ENCODE peak calls at places on chromosomes 11 and 22, in six cellular contexts. I is neuronal stem cell, X is mesendoderm, K is H9, J is mesenchymal stem cell, N is H1. S is an unnamed sample.

GRCh38 chr22:37237371-37238268 is 6.4 kb downstream of the RAC2 start:
- DNase-seq in J (peak; percentile 70), N (no peak), K (no peak), X (peak; percentile 80), I (no peak), S (peak; percentile 41)

GRCh38 chr11:74683279-74683871 is 47.9 kb downstream of the CHRDL2 start:
- DNase-seq in I (peak; percentile 26), J (no peak), N (peak; percentile 75), K (no peak), X (peak; percentile 17), S (no peak)

GRCh38 chr11:66183581-66184048 is 84.8 kb upstream of the RAB1B start:
- DNase-seq in X (peak; percentile 88), J (peak; percentile 47), K (no peak), I (no peak), N (no peak), S (no peak)

GRCh38 chr11:121886005-121886739 is 229.8 kb downstream of the BLID start:
- DNase-seq in K (no peak), X (no peak), N (no peak), I (no peak), J (no peak), S (no peak)

GRCh38 chr11:35387341-35387982 is 31.9 kb downstream of the SLC1A2 start:
- DNase-seq in I (no peak), J (no peak), N (no peak), K (no peak), X (no peak), S (peak; percentile 53)

GRCh38 chr11:75013051-75013450 is 24.3 kb downstream of the NEU3 start:
- DNase-seq in I (no peak), J (peak; percentile 18), K (no peak), N (no peak), X (peak; percentile 25), S (peak; percentile 45)

GRCh38 chr22:16957781-16958180 is 50.2 kb downstream of the GAB4 start:
- DNase-seq in K (peak; percentile 17), I (no peak), J (no peak), N (peak; percentile 14), X (no peak), S (no peak)

GRCh38 chr11:67321313-67321871 is 18.1 kb downstream of the SSH3 start:
- DNase-seq in J (no peak), X (no peak), I (no peak), N (no peak), K (no peak), S (no peak)

GRCh38 chr11:73800407-73800806 is 12.7 kb downstream of the MRPL48 start:
- DNase-seq in I (no peak), J (no peak), N (no peak), X (no peak), K (no peak), S (no peak)

GRCh38 chr11:43360361-43361032 is 1.8 kb downstream of the TTC17 start:
- DNase-seq in I (no peak), J (peak; percentile 33), X (no peak), K (no peak), N (no peak), S (peak; percentile 42)

GRCh38 chr11:71185411-71185810 is 67.0 kb downstream of the SHANK2 start:
- DNase-seq in N (no peak), I (no peak), X (no peak), K (peak; percentile 4), J (no peak), S (no peak)

GRCh38 chr11:130168105-130168504 is 8.5 kb downstream of the ST14 start:
- DNase-seq in N (no peak), J (no peak), K (no peak), X (no peak), I (no peak), S (peak; percentile 88)

GRCh38 chr11:102361100-102362021 is 14.3 kb downstream of the BIRC2 start:
- DNase-seq in K (no peak), X (no peak), I (no peak), J (peak; percentile 52), N (no peak), S (peak; percentile 17)

GRCh38 chr11:75276696-75277095 is 36.1 kb downstream of the TPBGL start:
- DNase-seq in I (no peak), K (peak; percentile 27), J (no peak), N (no peak), X (no peak), S (no peak)

GRCh38 chr22:36077261-36077660 is 48.6 kb upstream of the RBFOX2 start:
- DNase-seq in J (no peak), X (no peak), N (no peak), I (no peak), K (no peak), S (peak; percentile 29)

GRCh38 chr11:126573325-126574076 is 218.0 kb downstream of the ST3GAL4 start:
- DNase-seq in X (peak; percentile 52), K (peak; percentile 59), N (no peak), J (no peak), I (no peak), S (no peak)

GRCh38 chr11:15976433-15977045 is 379.8 kb downstream of the SOX6 start:
- DNase-seq in X (no peak), J (peak; percentile 28), N (no peak), K (no peak), I (no peak), S (peak; percentile 74)

GRCh38 chr11:46493786-46494185 is 100.0 kb downstream of the AMBRA1 start:
- DNase-seq in N (no peak), X (no peak), I (no peak), K (no peak), J (no peak), S (no peak)

GRCh38 chr11:131760191-131760951 is 390.0 kb downstream of the NTM start:
- DNase-seq in N (peak; percentile 63), I (no peak), K (peak; percentile 75), J (no peak), X (peak; percentile 66), S (peak; percentile 95)

GRCh38 chr11:45266693-45267451 is 19.3 kb downstream of the SYT13 start:
- DNase-seq in K (peak; percentile 78), X (peak; percentile 63), J (no peak), N (peak; percentile 97), I (no peak), S (no peak)

GRCh38 chr11:40387240-40387980 is 1072.0 kb downstream of the LRRC4C start:
- DNase-seq in X (no peak), I (no peak), N (no peak), K (no peak), J (no peak), S (no peak)

GRCh38 chr22:36998620-36999351 is 20.5 kb downstream of the TST start:
- DNase-seq in I (no peak), K (peak; percentile 64), N (no peak), J (no peak), X (peak; percentile 65), S (peak; percentile 15)

GRCh38 chr11:33377852-33378385 is 120.7 kb downstream of the HIPK3 start:
- DNase-seq in N (no peak), I (no peak), X (no peak), J (no peak), K (no peak), S (peak; percentile 69)

GRCh38 chr11:90770007-90770406 is 547.2 kb upstream of the CHORDC1 start:
- DNase-seq in X (no peak), J (no peak), I (no peak), N (no peak), K (no peak), S (no peak)

GRCh38 chr11:31248768-31249167 is 120.8 kb downstream of the DCDC1 start:
- DNase-seq in N (no peak), X (no peak), J (no peak), I (no peak), K (no peak), S (no peak)
- H2BK15ac ChIP-seq in N (no peak overlapping the region), X (no peak overlapping the region), J (no peak overlapping the region), I (no peak overlapping the region), K (no peak overlapping the region), S (no peak overlapping the region)

DNA sequence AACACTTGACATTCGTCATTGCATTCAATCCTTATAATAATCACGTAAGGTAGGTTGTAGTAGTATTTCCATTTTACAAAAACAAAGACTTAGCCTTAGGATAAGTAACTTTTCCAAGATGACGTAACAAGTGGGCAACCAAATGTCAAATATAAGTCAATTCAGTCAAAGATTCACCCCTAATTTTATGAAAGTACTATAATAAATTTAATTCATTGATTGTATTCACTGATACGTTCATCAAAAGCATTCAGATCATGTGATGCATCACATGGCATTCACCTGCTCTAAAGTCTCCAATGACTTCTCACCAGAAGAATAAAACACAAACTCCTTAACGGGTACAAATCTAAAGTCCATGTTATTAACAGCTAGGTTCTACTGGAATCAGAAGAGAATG is 2.1 kb downstream of the KIF18A start:
- DNase-seq in J (peak; percentile 22), N (no peak), X (no peak), I (no peak), K (no peak), S (no peak)
- H2BK15ac ChIP-seq in J (no peak overlapping the region), N (no peak overlapping the region), X (no peak overlapping the region), I (no peak overlapping the region), K (no peak overlapping the region), S (no peak overlapping the region)

DNA sequence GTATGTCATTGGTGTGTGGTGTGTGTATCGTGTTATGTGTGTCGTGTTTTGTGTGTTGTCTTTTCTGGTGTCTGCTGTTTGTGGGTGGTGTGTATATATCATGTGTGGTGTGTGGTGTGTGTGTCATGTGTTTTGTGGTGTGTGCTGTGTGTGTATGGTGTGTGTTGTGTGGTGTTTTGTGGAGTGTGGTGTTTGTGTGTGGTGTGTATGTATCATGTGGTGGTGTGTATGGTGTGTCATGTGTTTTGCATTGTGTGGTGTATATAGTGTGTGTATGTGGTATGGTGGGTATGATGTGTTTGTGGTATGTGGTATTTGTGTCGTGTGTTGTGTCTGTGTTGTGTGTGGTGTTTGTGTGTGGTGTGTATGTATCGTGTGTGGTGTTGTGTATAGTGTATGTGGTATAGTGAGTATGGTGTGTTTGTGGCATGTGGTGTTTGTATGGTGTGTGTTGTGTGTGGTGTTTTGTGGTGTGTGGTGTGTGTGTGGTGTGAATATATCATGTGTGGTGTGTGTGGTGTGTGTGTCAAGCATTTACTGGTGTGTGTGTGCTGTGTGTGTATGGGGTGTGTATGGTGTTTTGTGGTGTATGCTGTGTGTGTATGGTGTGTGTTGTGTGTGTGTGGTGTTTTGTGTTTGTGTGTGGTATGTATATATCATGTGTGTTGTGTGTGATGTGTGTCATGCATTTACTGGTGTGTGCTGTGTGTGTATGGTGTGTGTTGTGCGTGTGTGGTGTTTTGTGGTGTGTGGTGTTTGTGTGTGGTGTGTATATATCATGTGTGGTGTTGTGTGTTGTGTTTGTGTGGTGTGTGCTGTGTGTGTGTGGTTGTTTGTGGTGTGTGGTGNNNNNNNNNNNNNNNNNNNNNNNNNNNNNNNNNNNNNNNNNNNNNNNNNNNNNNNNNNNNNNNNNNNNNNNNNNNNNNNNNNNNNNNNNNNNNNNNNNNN is 12.7 kb downstream of the PIM3 start:
- DNase-seq in J (peak; percentile 46), X (peak; percentile 56), K (peak; percentile 35), N (no peak), I (no peak), S (no peak)
- H2BK15ac ChIP-seq in J (no peak overlapping the region), X (no peak overlapping the region), K (no peak overlapping the region), N (peak overlapping the region; percentile 37), I (no peak overlapping the region), S (peak overlapping the region; percentile 94)

DNA sequence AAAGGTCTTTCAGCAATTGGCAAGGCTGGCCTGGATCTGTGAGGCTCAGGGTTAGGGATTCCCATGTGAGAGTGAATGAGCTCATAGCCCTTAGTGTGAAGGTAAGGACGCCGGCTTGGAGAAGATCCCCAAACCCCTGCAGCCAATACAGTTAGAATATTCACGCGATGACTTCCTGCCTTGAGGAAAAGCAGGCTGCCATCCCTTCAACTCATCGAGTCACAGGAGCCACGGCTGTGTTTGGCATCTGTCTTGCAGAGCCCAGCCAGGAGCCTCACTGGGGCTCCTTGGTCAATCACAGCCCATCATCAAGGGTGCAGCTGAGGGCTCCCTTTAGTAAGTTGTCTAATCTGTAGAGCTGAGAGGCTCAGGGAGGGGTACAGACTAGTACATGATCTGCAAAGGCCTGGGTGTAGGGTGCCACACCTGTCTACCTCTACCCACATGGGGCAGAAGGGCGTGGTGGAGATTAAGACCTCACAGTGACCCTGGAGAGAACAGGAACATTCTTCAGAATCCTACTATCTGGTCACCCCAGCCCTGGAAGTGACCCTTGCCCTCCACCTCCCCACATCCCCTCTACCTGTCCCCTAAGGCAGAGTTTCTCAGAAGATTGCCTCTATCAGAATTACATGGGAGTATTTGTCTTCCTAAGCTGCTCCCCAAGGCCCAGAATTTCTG is 18.5 kb downstream of the IL10RA start:
- DNase-seq in X (no peak), N (peak; percentile 29), J (no peak), K (no peak), I (no peak), S (no peak)
- H2BK15ac ChIP-seq in X (no peak overlapping the region), N (no peak overlapping the region), J (no peak overlapping the region), K (no peak overlapping the region), I (no peak overlapping the region), S (no peak overlapping the region)